ENCODE peak calls at places on chromosomes 7 and 10, in five cellular contexts. One of them, this sample, is unnamed.

GRCh38 chr7:128203710-128204214 is 37.3 kb upstream of the LEP start:
- DNase-seq in GM20000: no peak
- DNase-seq in heart right ventricle: no peak
- DNase-seq in nucleus accumbens: no peak
- DNase-seq in HCT116: no peak
- DNase-seq in this sample: no peak

GRCh38 chr7:55128693-55129394 is 110.0 kb downstream of the EGFR start:
- DNase-seq in nucleus accumbens: no peak
- DNase-seq in heart right ventricle: peak
- DNase-seq in GM20000: no peak
- DNase-seq in HCT116: no peak
- DNase-seq in this sample: no peak

GRCh38 chr7:159016591-159016990 is 128.1 kb downstream of the VIPR2 start:
- DNase-seq in HCT116: no peak
- DNase-seq in nucleus accumbens: no peak
- DNase-seq in GM20000: no peak
- DNase-seq in heart right ventricle: no peak
- DNase-seq in this sample: no peak

GRCh38 chr10:123134915-123135414 is 805 bp upstream of the HMX3 start:
- DNase-seq in heart right ventricle: no peak
- DNase-seq in GM20000: peak
- DNase-seq in nucleus accumbens: no peak
- DNase-seq in HCT116: no peak
- DNase-seq in this sample: no peak

GRCh38 chr10:1255166-1255565 is 199.0 kb downstream of the WDR37 start:
- DNase-seq in HCT116: no peak
- DNase-seq in GM20000: no peak
- DNase-seq in heart right ventricle: no peak
- DNase-seq in nucleus accumbens: no peak
- DNase-seq in this sample: no peak

GRCh38 chr10:118968482-118968881 is 61.0 kb upstream of the NANOS1 start:
- DNase-seq in nucleus accumbens: no peak
- DNase-seq in GM20000: no peak
- DNase-seq in HCT116: no peak
- DNase-seq in heart right ventricle: no peak
- DNase-seq in this sample: no peak

GRCh38 chr10:44960482-44961230 is 1.1 kb downstream of the RASSF4 start:
- DNase-seq in GM20000: no peak
- DNase-seq in heart right ventricle: no peak
- DNase-seq in HCT116: no peak
- DNase-seq in nucleus accumbens: no peak
- DNase-seq in this sample: no peak

GRCh38 chr7:144656960-144657359 is 178.9 kb downstream of the TPK1 start:
- DNase-seq in nucleus accumbens: no peak
- DNase-seq in HCT116: no peak
- DNase-seq in GM20000: no peak
- DNase-seq in heart right ventricle: no peak
- DNase-seq in this sample: no peak

GRCh38 chr7:19772858-19773337 is 519 bp downstream of the TMEM196 start:
- DNase-seq in GM20000: peak
- DNase-seq in HCT116: no peak
- DNase-seq in nucleus accumbens: peak
- DNase-seq in heart right ventricle: peak
- DNase-seq in this sample: no peak

GRCh38 chr10:75127481-75127880 is 16.0 kb downstream of the SAMD8 start:
- DNase-seq in GM20000: no peak
- DNase-seq in nucleus accumbens: no peak
- DNase-seq in heart right ventricle: no peak
- DNase-seq in HCT116: no peak
- DNase-seq in this sample: no peak

GRCh38 chr10:75468612-75469011 is 37.2 kb downstream of the LRMDA start:
- DNase-seq in GM20000: no peak
- DNase-seq in HCT116: no peak
- DNase-seq in nucleus accumbens: no peak
- DNase-seq in heart right ventricle: peak
- DNase-seq in this sample: no peak

GRCh38 chr7:14210075-14210474 is 220.6 kb upstream of the ETV1 start:
- DNase-seq in HCT116: no peak
- DNase-seq in heart right ventricle: no peak
- DNase-seq in nucleus accumbens: no peak
- DNase-seq in GM20000: no peak
- DNase-seq in this sample: no peak

GRCh38 chr10:102777696-102778530 is 34.2 kb downstream of the WBP1L start:
- DNase-seq in HCT116: no peak
- DNase-seq in GM20000: no peak
- DNase-seq in heart right ventricle: no peak
- DNase-seq in nucleus accumbens: no peak
- DNase-seq in this sample: peak

GRCh38 chr10:30755474-30755873 is 125.9 kb upstream of the LYZL2 start:
- DNase-seq in nucleus accumbens: no peak
- DNase-seq in HCT116: no peak
- DNase-seq in GM20000: no peak
- DNase-seq in heart right ventricle: peak
- DNase-seq in this sample: no peak

GRCh38 chr7:115574676-115575291 is 455.8 kb downstream of the TFEC start:
- DNase-seq in nucleus accumbens: no peak
- DNase-seq in HCT116: no peak
- DNase-seq in heart right ventricle: no peak
- DNase-seq in GM20000: no peak
- DNase-seq in this sample: no peak

GRCh38 chr7:1114505-1114904 is 26.6 kb downstream of the GPER1 start:
- DNase-seq in GM20000: no peak
- DNase-seq in heart right ventricle: no peak
- DNase-seq in nucleus accumbens: no peak
- DNase-seq in HCT116: no peak
- DNase-seq in this sample: no peak

GRCh38 chr7:90587766-90588165 is 8.4 kb upstream of the CDK14 start:
- DNase-seq in GM20000: no peak
- DNase-seq in heart right ventricle: no peak
- DNase-seq in HCT116: no peak
- DNase-seq in nucleus accumbens: no peak
- DNase-seq in this sample: no peak

GRCh38 chr7:127871226-127871625 is 160.0 kb downstream of the LRRC4 start:
- DNase-seq in heart right ventricle: no peak
- DNase-seq in GM20000: no peak
- DNase-seq in nucleus accumbens: no peak
- DNase-seq in HCT116: no peak
- DNase-seq in this sample: no peak

GRCh38 chr10:66555061-66555460 is 370.8 kb upstream of the LRRTM3 start:
- DNase-seq in heart right ventricle: no peak
- DNase-seq in HCT116: no peak
- DNase-seq in GM20000: no peak
- DNase-seq in nucleus accumbens: no peak
- DNase-seq in this sample: no peak

GRCh38 chr10:33126118-33126517 is 168.1 kb upstream of the ITGB1 start:
- DNase-seq in nucleus accumbens: no peak
- DNase-seq in GM20000: no peak
- DNase-seq in HCT116: no peak
- DNase-seq in heart right ventricle: no peak
- DNase-seq in this sample: peak

GRCh38 chr7:98348726-98349474 is 52.0 kb downstream of the BAIAP2L1 start:
- DNase-seq in GM20000: no peak
- DNase-seq in nucleus accumbens: no peak
- DNase-seq in heart right ventricle: no peak
- DNase-seq in HCT116: no peak
- DNase-seq in this sample: no peak

GRCh38 chr7:90267263-90267858 is 22.4 kb downstream of the CFAP69 start:
- DNase-seq in nucleus accumbens: no peak
- DNase-seq in HCT116: no peak
- DNase-seq in heart right ventricle: no peak
- DNase-seq in GM20000: no peak
- DNase-seq in this sample: no peak

This sample was measured in keratinocyte.